ENCODE peak calls at places on chromosomes 1 and 21, in nine cellular contexts. N is Caco-2; A is GM12892; Z is Panc1; K is fibroblast of lung; I is right atrium auricular region; V is stimulated activated CD4-positive, alpha-beta T cell treated with anti-CD3 and anti-CD28 coated beads, Interleukin-2, amount 100 ng/mL, for 48 hours; P is NB4; H is cardiac fibroblast. U is an unnamed sample.
A peak's percentile ranks its signal among the peaks of the same experiment; 100 is the strongest.

GRCh38 chr1:41754540-41754939 is 164.2 kb downstream of the HIVEP3 start:
- DNase-seq in Z (no peak), K (no peak), A (no peak), V (no peak), H (no peak), I (no peak), N (no peak), P (peak; percentile 48), U (no peak)

GRCh38 chr1:160206421-160207117 is 1.4 kb downstream of the PEA15 start:
- DNase-seq in Z (no peak), P (peak; percentile 35), I (peak; percentile 56), H (peak; percentile 92), K (peak; percentile 93), A (no peak), N (no peak), V (no peak), U (peak; percentile 60)

GRCh38 chr1:179230251-179230650 is 774 bp upstream of the ABL2 start:
- DNase-seq in V (no peak), H (peak; percentile 72), P (peak; percentile 13), Z (no peak), A (no peak), N (no peak), I (no peak), K (peak; percentile 65), U (no peak)

GRCh38 chr1:56188855-56189254 is 390.5 kb downstream of the PLPP3 start:
- DNase-seq in A (no peak), P (no peak), K (no peak), I (no peak), V (no peak), H (no peak), N (no peak), Z (no peak), U (no peak)

GRCh38 chr1:225899044-225899925 is 10.3 kb upstream of the LEFTY1 start:
- DNase-seq in Z (no peak), I (no peak), H (no peak), N (no peak), K (no peak), V (no peak), A (no peak), P (no peak), U (no peak)

GRCh38 chr21:14403681-14404318 is 20.9 kb upstream of the HSPA13 start:
- DNase-seq in V (no peak), A (no peak), N (peak; percentile 28), P (peak; percentile 56), K (peak; percentile 23), Z (no peak), I (no peak), H (peak; percentile 63), U (peak; percentile 27)

GRCh38 chr1:6502000-6502891 is 10.8 kb upstream of the PLEKHG5 start:
- DNase-seq in V (no peak), P (peak; percentile 80), K (no peak), Z (no peak), H (peak; percentile 39), A (no peak), I (no peak), N (no peak), U (no peak)

GRCh38 chr1:79460773-79461436 is 454.4 kb upstream of the ADGRL4 start:
- DNase-seq in N (no peak), Z (no peak), P (no peak), A (peak; percentile 18), I (no peak), V (no peak), H (no peak), K (no peak), U (no peak)

GRCh38 chr1:220696863-220697231 is 6.7 kb downstream of the C1orf115 start:
- DNase-seq in A (no peak), N (no peak), V (no peak), K (peak; percentile 40), H (peak; percentile 32), I (no peak), Z (no peak), P (no peak), U (no peak)

GRCh38 chr21:17674106-17674505 is 61.4 kb upstream of the BTG3 start:
- DNase-seq in P (no peak), N (no peak), H (no peak), A (no peak), Z (no peak), K (no peak), V (no peak), I (no peak), U (no peak)

GRCh38 chr1:48013270-48013669 is 16.1 kb upstream of the TRABD2B start:
- DNase-seq in H (no peak), N (no peak), K (no peak), P (no peak), A (no peak), Z (no peak), I (no peak), V (no peak), U (no peak)

GRCh38 chr1:17441265-17441992 is 2.0 kb upstream of the RCC2 start:
- DNase-seq in N (peak; percentile 65), V (no peak), P (peak; percentile 43), A (no peak), I (no peak), K (peak; percentile 58), H (peak; percentile 65), Z (peak; percentile 63), U (peak; percentile 64)

GRCh38 chr1:171841050-171841910 is at the start of gene DNM3:
- DNase-seq in Z (no peak), P (peak; percentile 61), V (peak; percentile 63), N (peak; percentile 77), K (peak; percentile 61), A (peak; percentile 85), H (peak; percentile 75), I (peak; percentile 87), U (peak; percentile 60)

GRCh38 chr1:163876546-163876945 is 554.8 kb downstream of the NUF2 start:
- DNase-seq in I (no peak), N (no peak), K (peak; percentile 4), A (no peak), H (peak; percentile 42), P (no peak), V (no peak), Z (no peak), U (no peak)

GRCh38 chr21:16124397-16125130 is 394.8 kb downstream of the USP25 start:
- DNase-seq in P (no peak), Z (no peak), A (no peak), K (peak; percentile 92), V (no peak), I (no peak), H (peak; percentile 95), N (no peak), U (peak; percentile 39)

GRCh38 chr1:223870617-223871574 is 25.1 kb upstream of the TP53BP2 start:
- DNase-seq in V (no peak), Z (no peak), A (no peak), I (no peak), N (no peak), K (no peak), P (peak; percentile 92), H (no peak), U (no peak)

GRCh38 chr1:11320153-11320936 is 47.3 kb downstream of the UBIAD1 start:
- DNase-seq in A (peak; percentile 61), N (peak; percentile 44), Z (peak; percentile 4), P (peak; percentile 38), V (peak; percentile 21), K (no peak), H (no peak), I (no peak), U (no peak)

GRCh38 chr1:97270508-97271307 is 549.1 kb downstream of the PTBP2 start:
- DNase-seq in A (no peak), P (peak; percentile 18), K (peak; percentile 83), V (no peak), H (peak; percentile 22), Z (no peak), I (no peak), N (no peak), U (no peak)

GRCh38 chr1:174880171-174880570 is 119.6 kb upstream of the CACYBP start:
- DNase-seq in A (no peak), N (no peak), Z (no peak), P (no peak), I (no peak), H (no peak), K (no peak), V (no peak), U (no peak)

U was measured in H4.